ENCODE peak calls at places on chromosomes 1 and 21, in ten cellular contexts. One of them, this sample, is unnamed.

GRCh38 chr1:219088778-219089557 is 84.7 kb upstream of the LYPLAL1 start:
- DNase-seq in body of pancreas: peak
- DNase-seq in iris pigment epithelial cell: peak
- DNase-seq in endodermal cell: no peak
- DNase-seq in activated T-cell treated with anti-CD3 and anti-CD28 coated beads, Interleukin-2, amount 50 U/mL, for 72 hours: no peak
- DNase-seq in H7: no peak
- DNase-seq in CD8-positive, alpha-beta T cell: no peak
- DNase-seq in LHCN-M2: peak
- DNase-seq in PC-3: peak
- DNase-seq in AG04450: peak
- DNase-seq in this sample: no peak

GRCh38 chr1:89274431-89274857 is 1.8 kb upstream of the GBP5 start:
- DNase-seq in AG04450: no peak
- DNase-seq in PC-3: peak
- DNase-seq in activated T-cell treated with anti-CD3 and anti-CD28 coated beads, Interleukin-2, amount 50 U/mL, for 72 hours: no peak
- DNase-seq in endodermal cell: no peak
- DNase-seq in CD8-positive, alpha-beta T cell: no peak
- DNase-seq in LHCN-M2: peak
- DNase-seq in body of pancreas: no peak
- DNase-seq in iris pigment epithelial cell: peak
- DNase-seq in H7: no peak
- DNase-seq in this sample: no peak

GRCh38 chr21:45747802-45748445 is 104.4 kb downstream of the PCBP3 start:
- DNase-seq in body of pancreas: no peak
- DNase-seq in H7: peak
- DNase-seq in endodermal cell: no peak
- DNase-seq in CD8-positive, alpha-beta T cell: no peak
- DNase-seq in iris pigment epithelial cell: peak
- DNase-seq in LHCN-M2: peak
- DNase-seq in PC-3: peak
- DNase-seq in AG04450: no peak
- DNase-seq in activated T-cell treated with anti-CD3 and anti-CD28 coated beads, Interleukin-2, amount 50 U/mL, for 72 hours: no peak
- DNase-seq in this sample: peak

GRCh38 chr1:101284021-101284420 is 47.2 kb downstream of the S1PR1 start:
- DNase-seq in CD8-positive, alpha-beta T cell: peak
- DNase-seq in H7: no peak
- DNase-seq in iris pigment epithelial cell: no peak
- DNase-seq in AG04450: no peak
- DNase-seq in LHCN-M2: no peak
- DNase-seq in activated T-cell treated with anti-CD3 and anti-CD28 coated beads, Interleukin-2, amount 50 U/mL, for 72 hours: peak
- DNase-seq in PC-3: no peak
- DNase-seq in endodermal cell: peak
- DNase-seq in body of pancreas: no peak
- DNase-seq in this sample: no peak

GRCh38 chr1:59688976-59689375 is 125.8 kb upstream of the HOOK1 start:
- DNase-seq in iris pigment epithelial cell: no peak
- DNase-seq in LHCN-M2: no peak
- DNase-seq in H7: no peak
- DNase-seq in activated T-cell treated with anti-CD3 and anti-CD28 coated beads, Interleukin-2, amount 50 U/mL, for 72 hours: no peak
- DNase-seq in CD8-positive, alpha-beta T cell: no peak
- DNase-seq in PC-3: no peak
- DNase-seq in body of pancreas: no peak
- DNase-seq in AG04450: no peak
- DNase-seq in endodermal cell: no peak
- DNase-seq in this sample: no peak

GRCh38 chr1:188665477-188665876 is 1812.2 kb downstream of the BRINP3 start:
- DNase-seq in LHCN-M2: no peak
- DNase-seq in AG04450: no peak
- DNase-seq in body of pancreas: no peak
- DNase-seq in activated T-cell treated with anti-CD3 and anti-CD28 coated beads, Interleukin-2, amount 50 U/mL, for 72 hours: no peak
- DNase-seq in H7: no peak
- DNase-seq in endodermal cell: no peak
- DNase-seq in PC-3: no peak
- DNase-seq in CD8-positive, alpha-beta T cell: no peak
- DNase-seq in iris pigment epithelial cell: no peak
- DNase-seq in this sample: no peak

GRCh38 chr21:31185663-31186062 is 147.4 kb upstream of the KRTAP19-8 start:
- DNase-seq in endodermal cell: no peak
- DNase-seq in H7: no peak
- DNase-seq in PC-3: no peak
- DNase-seq in body of pancreas: no peak
- DNase-seq in activated T-cell treated with anti-CD3 and anti-CD28 coated beads, Interleukin-2, amount 50 U/mL, for 72 hours: no peak
- DNase-seq in CD8-positive, alpha-beta T cell: no peak
- DNase-seq in iris pigment epithelial cell: no peak
- DNase-seq in LHCN-M2: no peak
- DNase-seq in AG04450: no peak
- DNase-seq in this sample: no peak

GRCh38 chr1:21264913-21265312 is 25.4 kb downstream of the ECE1 start:
- DNase-seq in activated T-cell treated with anti-CD3 and anti-CD28 coated beads, Interleukin-2, amount 50 U/mL, for 72 hours: no peak
- DNase-seq in H7: no peak
- DNase-seq in iris pigment epithelial cell: peak
- DNase-seq in PC-3: peak
- DNase-seq in body of pancreas: no peak
- DNase-seq in AG04450: no peak
- DNase-seq in LHCN-M2: no peak
- DNase-seq in CD8-positive, alpha-beta T cell: no peak
- DNase-seq in endodermal cell: no peak
- DNase-seq in this sample: no peak

GRCh38 chr1:39154553-39155361 is 49.7 kb upstream of the MACF1 start:
- DNase-seq in body of pancreas: peak
- DNase-seq in iris pigment epithelial cell: peak
- DNase-seq in PC-3: peak
- DNase-seq in H7: no peak
- DNase-seq in LHCN-M2: peak
- DNase-seq in activated T-cell treated with anti-CD3 and anti-CD28 coated beads, Interleukin-2, amount 50 U/mL, for 72 hours: no peak
- DNase-seq in CD8-positive, alpha-beta T cell: no peak
- DNase-seq in AG04450: peak
- DNase-seq in endodermal cell: no peak
- DNase-seq in this sample: no peak

GRCh38 chr1:234585333-234586055 is 24.5 kb downstream of the IRF2BP2 start:
- DNase-seq in PC-3: no peak
- DNase-seq in iris pigment epithelial cell: peak
- DNase-seq in CD8-positive, alpha-beta T cell: no peak
- DNase-seq in AG04450: no peak
- DNase-seq in endodermal cell: no peak
- DNase-seq in body of pancreas: no peak
- DNase-seq in activated T-cell treated with anti-CD3 and anti-CD28 coated beads, Interleukin-2, amount 50 U/mL, for 72 hours: no peak
- DNase-seq in H7: no peak
- DNase-seq in LHCN-M2: peak
- DNase-seq in this sample: no peak

GRCh38 chr1:162497104-162497722 is 405 bp upstream of the UHMK1 start:
- DNase-seq in PC-3: no peak
- DNase-seq in iris pigment epithelial cell: no peak
- DNase-seq in CD8-positive, alpha-beta T cell: no peak
- DNase-seq in activated T-cell treated with anti-CD3 and anti-CD28 coated beads, Interleukin-2, amount 50 U/mL, for 72 hours: no peak
- DNase-seq in H7: no peak
- DNase-seq in body of pancreas: no peak
- DNase-seq in LHCN-M2: no peak
- DNase-seq in AG04450: no peak
- DNase-seq in endodermal cell: peak
- DNase-seq in this sample: no peak

GRCh38 chr1:107877092-107877491 is 87.9 kb downstream of the VAV3 start:
- DNase-seq in LHCN-M2: peak
- DNase-seq in body of pancreas: no peak
- DNase-seq in AG04450: no peak
- DNase-seq in endodermal cell: no peak
- DNase-seq in CD8-positive, alpha-beta T cell: no peak
- DNase-seq in iris pigment epithelial cell: peak
- DNase-seq in PC-3: no peak
- DNase-seq in activated T-cell treated with anti-CD3 and anti-CD28 coated beads, Interleukin-2, amount 50 U/mL, for 72 hours: no peak
- DNase-seq in H7: no peak
- DNase-seq in this sample: no peak

GRCh38 chr21:46202592-46203202 is 18.4 kb upstream of the SPATC1L start:
- DNase-seq in PC-3: no peak
- DNase-seq in AG04450: no peak
- DNase-seq in LHCN-M2: no peak
- DNase-seq in CD8-positive, alpha-beta T cell: no peak
- DNase-seq in iris pigment epithelial cell: no peak
- DNase-seq in H7: no peak
- DNase-seq in endodermal cell: no peak
- DNase-seq in body of pancreas: no peak
- DNase-seq in activated T-cell treated with anti-CD3 and anti-CD28 coated beads, Interleukin-2, amount 50 U/mL, for 72 hours: no peak
- DNase-seq in this sample: no peak

GRCh38 chr1:113021430-113022085 is 51.4 kb upstream of the LRIG2 start:
- DNase-seq in body of pancreas: no peak
- DNase-seq in iris pigment epithelial cell: peak
- DNase-seq in CD8-positive, alpha-beta T cell: no peak
- DNase-seq in PC-3: peak
- DNase-seq in activated T-cell treated with anti-CD3 and anti-CD28 coated beads, Interleukin-2, amount 50 U/mL, for 72 hours: no peak
- DNase-seq in H7: no peak
- DNase-seq in AG04450: no peak
- DNase-seq in endodermal cell: no peak
- DNase-seq in LHCN-M2: peak
- DNase-seq in this sample: no peak

GRCh38 chr1:15423355-15424077 is 13.8 kb downstream of the EFHD2 start:
- DNase-seq in PC-3: no peak
- DNase-seq in LHCN-M2: no peak
- DNase-seq in H7: no peak
- DNase-seq in endodermal cell: no peak
- DNase-seq in AG04450: no peak
- DNase-seq in iris pigment epithelial cell: no peak
- DNase-seq in activated T-cell treated with anti-CD3 and anti-CD28 coated beads, Interleukin-2, amount 50 U/mL, for 72 hours: no peak
- DNase-seq in body of pancreas: no peak
- DNase-seq in CD8-positive, alpha-beta T cell: no peak
- DNase-seq in this sample: no peak

GRCh38 chr21:33976082-33976979 is 60.7 kb upstream of the ATP5PO start:
- DNase-seq in AG04450: peak
- DNase-seq in activated T-cell treated with anti-CD3 and anti-CD28 coated beads, Interleukin-2, amount 50 U/mL, for 72 hours: peak
- DNase-seq in LHCN-M2: peak
- DNase-seq in H7: peak
- DNase-seq in iris pigment epithelial cell: peak
- DNase-seq in PC-3: peak
- DNase-seq in endodermal cell: no peak
- DNase-seq in body of pancreas: peak
- DNase-seq in CD8-positive, alpha-beta T cell: peak
- DNase-seq in this sample: peak

GRCh38 chr1:15796086-15796462 is 11.4 kb downstream of the UQCRHL start:
- DNase-seq in CD8-positive, alpha-beta T cell: no peak
- DNase-seq in LHCN-M2: no peak
- DNase-seq in endodermal cell: no peak
- DNase-seq in H7: no peak
- DNase-seq in activated T-cell treated with anti-CD3 and anti-CD28 coated beads, Interleukin-2, amount 50 U/mL, for 72 hours: no peak
- DNase-seq in PC-3: no peak
- DNase-seq in iris pigment epithelial cell: no peak
- DNase-seq in body of pancreas: no peak
- DNase-seq in AG04450: no peak
- DNase-seq in this sample: no peak

GRCh38 chr1:147515046-147515869 is 26.0 kb upstream of the BCL9 start:
- DNase-seq in body of pancreas: peak
- DNase-seq in AG04450: no peak
- DNase-seq in endodermal cell: peak
- DNase-seq in H7: peak
- DNase-seq in LHCN-M2: peak
- DNase-seq in activated T-cell treated with anti-CD3 and anti-CD28 coated beads, Interleukin-2, amount 50 U/mL, for 72 hours: no peak
- DNase-seq in PC-3: peak
- DNase-seq in iris pigment epithelial cell: peak
- DNase-seq in CD8-positive, alpha-beta T cell: no peak
- DNase-seq in this sample: no peak

GRCh38 chr1:180042994-180043622 is 88.5 kb downstream of the CEP350 start:
- DNase-seq in CD8-positive, alpha-beta T cell: no peak
- DNase-seq in LHCN-M2: peak
- DNase-seq in activated T-cell treated with anti-CD3 and anti-CD28 coated beads, Interleukin-2, amount 50 U/mL, for 72 hours: no peak
- DNase-seq in AG04450: peak
- DNase-seq in body of pancreas: no peak
- DNase-seq in iris pigment epithelial cell: peak
- DNase-seq in endodermal cell: no peak
- DNase-seq in H7: no peak
- DNase-seq in PC-3: peak
- DNase-seq in this sample: no peak

GRCh38 chr1:183569141-183569540 is 21.1 kb downstream of the NCF2 start:
- DNase-seq in activated T-cell treated with anti-CD3 and anti-CD28 coated beads, Interleukin-2, amount 50 U/mL, for 72 hours: peak
- DNase-seq in body of pancreas: no peak
- DNase-seq in LHCN-M2: peak
- DNase-seq in endodermal cell: peak
- DNase-seq in PC-3: peak
- DNase-seq in AG04450: no peak
- DNase-seq in iris pigment epithelial cell: peak
- DNase-seq in CD8-positive, alpha-beta T cell: no peak
- DNase-seq in H7: no peak
- DNase-seq in this sample: no peak

GRCh38 chr1:11887666-11888007 is 28.9 kb upstream of the NPPB start:
- DNase-seq in PC-3: no peak
- DNase-seq in body of pancreas: no peak
- DNase-seq in activated T-cell treated with anti-CD3 and anti-CD28 coated beads, Interleukin-2, amount 50 U/mL, for 72 hours: no peak
- DNase-seq in CD8-positive, alpha-beta T cell: no peak
- DNase-seq in iris pigment epithelial cell: no peak
- DNase-seq in H7: peak
- DNase-seq in LHCN-M2: no peak
- DNase-seq in AG04450: no peak
- DNase-seq in endodermal cell: no peak
- DNase-seq in this sample: no peak

GRCh38 chr1:228985661-228986060 is 250.4 kb downstream of the RHOU start:
- DNase-seq in activated T-cell treated with anti-CD3 and anti-CD28 coated beads, Interleukin-2, amount 50 U/mL, for 72 hours: no peak
- DNase-seq in endodermal cell: no peak
- DNase-seq in LHCN-M2: no peak
- DNase-seq in body of pancreas: no peak
- DNase-seq in iris pigment epithelial cell: no peak
- DNase-seq in CD8-positive, alpha-beta T cell: no peak
- DNase-seq in PC-3: no peak
- DNase-seq in H7: no peak
- DNase-seq in AG04450: no peak
- DNase-seq in this sample: no peak

GRCh38 chr21:45509566-45510465 is 32.4 kb downstream of the SLC19A1 start:
- DNase-seq in iris pigment epithelial cell: no peak
- DNase-seq in H7: peak
- DNase-seq in LHCN-M2: no peak
- DNase-seq in body of pancreas: no peak
- DNase-seq in AG04450: no peak
- DNase-seq in activated T-cell treated with anti-CD3 and anti-CD28 coated beads, Interleukin-2, amount 50 U/mL, for 72 hours: no peak
- DNase-seq in CD8-positive, alpha-beta T cell: no peak
- DNase-seq in endodermal cell: peak
- DNase-seq in PC-3: no peak
- DNase-seq in this sample: no peak

GRCh38 chr1:235714205-235714897 is 64.8 kb upstream of the GNG4 start:
- DNase-seq in endodermal cell: no peak
- DNase-seq in LHCN-M2: no peak
- DNase-seq in body of pancreas: no peak
- DNase-seq in activated T-cell treated with anti-CD3 and anti-CD28 coated beads, Interleukin-2, amount 50 U/mL, for 72 hours: no peak
- DNase-seq in PC-3: no peak
- DNase-seq in iris pigment epithelial cell: no peak
- DNase-seq in CD8-positive, alpha-beta T cell: no peak
- DNase-seq in AG04450: no peak
- DNase-seq in H7: no peak
- DNase-seq in this sample: no peak

GRCh38 chr1:218413179-218413578 is 68.0 kb downstream of the TGFB2 start:
- DNase-seq in CD8-positive, alpha-beta T cell: no peak
- DNase-seq in PC-3: no peak
- DNase-seq in iris pigment epithelial cell: no peak
- DNase-seq in endodermal cell: no peak
- DNase-seq in body of pancreas: no peak
- DNase-seq in LHCN-M2: no peak
- DNase-seq in AG04450: no peak
- DNase-seq in H7: no peak
- DNase-seq in activated T-cell treated with anti-CD3 and anti-CD28 coated beads, Interleukin-2, amount 50 U/mL, for 72 hours: no peak
- DNase-seq in this sample: no peak

GRCh38 chr1:232553050-232553754 is 76.7 kb downstream of the SIPA1L2 start:
- DNase-seq in iris pigment epithelial cell: peak
- DNase-seq in endodermal cell: peak
- DNase-seq in H7: no peak
- DNase-seq in AG04450: no peak
- DNase-seq in PC-3: no peak
- DNase-seq in body of pancreas: peak
- DNase-seq in LHCN-M2: no peak
- DNase-seq in activated T-cell treated with anti-CD3 and anti-CD28 coated beads, Interleukin-2, amount 50 U/mL, for 72 hours: no peak
- DNase-seq in CD8-positive, alpha-beta T cell: no peak
- DNase-seq in this sample: no peak

GRCh38 chr1:172938676-172939075 is 112.1 kb downstream of the TNFSF18 start:
- DNase-seq in H7: no peak
- DNase-seq in AG04450: no peak
- DNase-seq in endodermal cell: no peak
- DNase-seq in activated T-cell treated with anti-CD3 and anti-CD28 coated beads, Interleukin-2, amount 50 U/mL, for 72 hours: no peak
- DNase-seq in CD8-positive, alpha-beta T cell: no peak
- DNase-seq in body of pancreas: no peak
- DNase-seq in PC-3: peak
- DNase-seq in iris pigment epithelial cell: peak
- DNase-seq in LHCN-M2: peak
- DNase-seq in this sample: no peak

GRCh38 chr1:209769956-209770355 is 14.1 kb downstream of the TRAF3IP3 start:
- DNase-seq in activated T-cell treated with anti-CD3 and anti-CD28 coated beads, Interleukin-2, amount 50 U/mL, for 72 hours: no peak
- DNase-seq in iris pigment epithelial cell: peak
- DNase-seq in endodermal cell: no peak
- DNase-seq in H7: no peak
- DNase-seq in CD8-positive, alpha-beta T cell: no peak
- DNase-seq in PC-3: no peak
- DNase-seq in LHCN-M2: no peak
- DNase-seq in AG04450: no peak
- DNase-seq in body of pancreas: no peak
- DNase-seq in this sample: no peak